ENCODE peak calls at places on chromosomes 3 and 15, in seven cellular contexts. One of them, this sample, is unnamed.

GRCh38 chr15:40435331-40436089 is 5.2 kb upstream of the BAHD1 start:
- DNase-seq in IMR-90: no peak
- DNase-seq in RPMI8226: no peak
- DNase-seq in C1 segment of cervical spinal cord: no peak
- DNase-seq in heart left ventricle: no peak
- DNase-seq in HEK293T: no peak
- DNase-seq in head of caudate nucleus: no peak
- DNase-seq in this sample: no peak

GRCh38 chr3:14415501-14415900 is 13.1 kb downstream of the SLC6A6 start:
- DNase-seq in head of caudate nucleus: no peak
- DNase-seq in HEK293T: no peak
- DNase-seq in RPMI8226: no peak
- DNase-seq in C1 segment of cervical spinal cord: no peak
- DNase-seq in IMR-90: peak; percentile 53
- DNase-seq in heart left ventricle: no peak
- DNase-seq in this sample: peak; percentile 58

GRCh38 chr3:135966875-135967274 is 1.3 kb downstream of the PPP2R3A start:
- DNase-seq in IMR-90: no peak
- DNase-seq in heart left ventricle: no peak
- DNase-seq in C1 segment of cervical spinal cord: no peak
- DNase-seq in HEK293T: no peak
- DNase-seq in head of caudate nucleus: no peak
- DNase-seq in RPMI8226: no peak
- DNase-seq in this sample: no peak

GRCh38 chr3:170740726-170741591 is 129.0 kb downstream of the RPL22L1 start:
- DNase-seq in IMR-90: peak; percentile 72
- DNase-seq in RPMI8226: no peak
- DNase-seq in heart left ventricle: peak; percentile 46
- DNase-seq in C1 segment of cervical spinal cord: no peak
- DNase-seq in head of caudate nucleus: peak; percentile 81
- DNase-seq in HEK293T: no peak
- DNase-seq in this sample: peak; percentile 79

GRCh38 chr3:71585891-71586809 is 2.6 kb upstream of the FOXP1 start:
- DNase-seq in head of caudate nucleus: no peak
- DNase-seq in heart left ventricle: no peak
- DNase-seq in RPMI8226: peak; percentile 23
- DNase-seq in HEK293T: no peak
- DNase-seq in C1 segment of cervical spinal cord: no peak
- DNase-seq in IMR-90: peak; percentile 66
- DNase-seq in this sample: peak; percentile 69

GRCh38 chr15:99169769-99170311 is 65.0 kb downstream of the SYNM start:
- DNase-seq in heart left ventricle: peak; percentile 53
- DNase-seq in head of caudate nucleus: no peak
- DNase-seq in RPMI8226: no peak
- DNase-seq in C1 segment of cervical spinal cord: no peak
- DNase-seq in IMR-90: peak; percentile 89
- DNase-seq in HEK293T: no peak
- DNase-seq in this sample: peak; percentile 58

GRCh38 chr15:66707310-66708160 is 5.5 kb downstream of the SMAD6 start:
- DNase-seq in HEK293T: peak; percentile 74
- DNase-seq in C1 segment of cervical spinal cord: no peak
- DNase-seq in IMR-90: peak; percentile 43
- DNase-seq in RPMI8226: peak; percentile 32
- DNase-seq in heart left ventricle: peak; percentile 66
- DNase-seq in head of caudate nucleus: no peak
- DNase-seq in this sample: peak; percentile 55

GRCh38 chr15:80431635-80432034 is 27.5 kb downstream of the ARNT2 start:
- DNase-seq in heart left ventricle: no peak
- DNase-seq in IMR-90: no peak
- DNase-seq in head of caudate nucleus: no peak
- DNase-seq in C1 segment of cervical spinal cord: no peak
- DNase-seq in RPMI8226: no peak
- DNase-seq in HEK293T: no peak
- DNase-seq in this sample: no peak

GRCh38 chr15:79283252-79284048 is 928 bp downstream of the ANKRD34C start:
- DNase-seq in head of caudate nucleus: peak; percentile 61
- DNase-seq in heart left ventricle: peak; percentile 49
- DNase-seq in RPMI8226: peak; percentile 50
- DNase-seq in C1 segment of cervical spinal cord: no peak
- DNase-seq in IMR-90: peak; percentile 21
- DNase-seq in HEK293T: peak; percentile 81
- DNase-seq in this sample: peak; percentile 47

GRCh38 chr3:28151608-28152228 is 89.7 kb upstream of the CMC1 start:
- DNase-seq in heart left ventricle: peak; percentile 23
- DNase-seq in RPMI8226: no peak
- DNase-seq in head of caudate nucleus: no peak
- DNase-seq in IMR-90: no peak
- DNase-seq in HEK293T: no peak
- DNase-seq in C1 segment of cervical spinal cord: no peak
- DNase-seq in this sample: no peak

GRCh38 chr15:81170504-81170903 is 26.2 kb upstream of the IL16 start:
- DNase-seq in RPMI8226: no peak
- DNase-seq in C1 segment of cervical spinal cord: no peak
- DNase-seq in head of caudate nucleus: no peak
- DNase-seq in HEK293T: no peak
- DNase-seq in heart left ventricle: no peak
- DNase-seq in IMR-90: no peak
- DNase-seq in this sample: no peak

GRCh38 chr3:9196009-9196408 is 53.4 kb downstream of the SRGAP3 start:
- DNase-seq in RPMI8226: no peak
- DNase-seq in head of caudate nucleus: no peak
- DNase-seq in IMR-90: no peak
- DNase-seq in C1 segment of cervical spinal cord: no peak
- DNase-seq in heart left ventricle: no peak
- DNase-seq in HEK293T: no peak
- DNase-seq in this sample: no peak

GRCh38 chr15:28992340-28992864 is 106.6 kb downstream of the APBA2 start:
- DNase-seq in C1 segment of cervical spinal cord: no peak
- DNase-seq in head of caudate nucleus: no peak
- DNase-seq in HEK293T: no peak
- DNase-seq in IMR-90: no peak
- DNase-seq in heart left ventricle: no peak
- DNase-seq in RPMI8226: no peak
- DNase-seq in this sample: no peak

GRCh38 chr15:40471778-40472130 is 970 bp downstream of the CHST14 start:
- DNase-seq in C1 segment of cervical spinal cord: no peak
- DNase-seq in RPMI8226: peak; percentile 29
- DNase-seq in HEK293T: no peak
- DNase-seq in head of caudate nucleus: no peak
- DNase-seq in IMR-90: peak; percentile 10
- DNase-seq in heart left ventricle: no peak
- DNase-seq in this sample: no peak

GRCh38 chr3:5187920-5188418 is 462 bp downstream of the EDEM1 start:
- DNase-seq in C1 segment of cervical spinal cord: no peak
- DNase-seq in head of caudate nucleus: peak; percentile 26
- DNase-seq in heart left ventricle: peak; percentile 55
- DNase-seq in HEK293T: peak; percentile 36
- DNase-seq in RPMI8226: peak; percentile 55
- DNase-seq in IMR-90: peak; percentile 24
- DNase-seq in this sample: peak; percentile 39

GRCh38 chr3:195148553-195148952 is 122.4 kb downstream of the XXYLT1 start:
- DNase-seq in IMR-90: peak; percentile 21
- DNase-seq in C1 segment of cervical spinal cord: no peak
- DNase-seq in heart left ventricle: no peak
- DNase-seq in head of caudate nucleus: no peak
- DNase-seq in HEK293T: no peak
- DNase-seq in RPMI8226: no peak
- DNase-seq in this sample: no peak

GRCh38 chr15:57743424-57743823 is 36.9 kb downstream of the POLR2M start:
- DNase-seq in heart left ventricle: no peak
- DNase-seq in HEK293T: no peak
- DNase-seq in IMR-90: no peak
- DNase-seq in C1 segment of cervical spinal cord: no peak
- DNase-seq in RPMI8226: peak; percentile 30
- DNase-seq in head of caudate nucleus: no peak
- DNase-seq in this sample: no peak

GRCh38 chr3:160003520-160004128 is 15.0 kb downstream of the IL12A start:
- DNase-seq in RPMI8226: peak; percentile 68
- DNase-seq in IMR-90: peak; percentile 31
- DNase-seq in heart left ventricle: peak; percentile 75
- DNase-seq in HEK293T: peak; percentile 49
- DNase-seq in C1 segment of cervical spinal cord: no peak
- DNase-seq in head of caudate nucleus: peak; percentile 71
- DNase-seq in this sample: peak; percentile 53

GRCh38 chr3:149659173-149659468 is 1.3 kb upstream of the WWTR1 start:
- DNase-seq in IMR-90: no peak
- DNase-seq in heart left ventricle: no peak
- DNase-seq in RPMI8226: no peak
- DNase-seq in C1 segment of cervical spinal cord: no peak
- DNase-seq in HEK293T: no peak
- DNase-seq in head of caudate nucleus: no peak
- DNase-seq in this sample: no peak

GRCh38 chr3:171950373-171950772 is 89.0 kb upstream of the FNDC3B start:
- DNase-seq in head of caudate nucleus: no peak
- DNase-seq in HEK293T: peak; percentile 24
- DNase-seq in IMR-90: peak; percentile 56
- DNase-seq in heart left ventricle: no peak
- DNase-seq in RPMI8226: no peak
- DNase-seq in C1 segment of cervical spinal cord: no peak
- DNase-seq in this sample: peak; percentile 52

GRCh38 chr3:43418601-43419272 is 132.4 kb downstream of the SNRK start:
- DNase-seq in C1 segment of cervical spinal cord: no peak
- DNase-seq in IMR-90: peak; percentile 71
- DNase-seq in RPMI8226: no peak
- DNase-seq in HEK293T: no peak
- DNase-seq in head of caudate nucleus: no peak
- DNase-seq in heart left ventricle: no peak
- DNase-seq in this sample: peak; percentile 95

GRCh38 chr3:161197855-161198836 is 23.0 kb upstream of the NMD3 start:
- DNase-seq in RPMI8226: no peak
- DNase-seq in HEK293T: no peak
- DNase-seq in heart left ventricle: no peak
- DNase-seq in IMR-90: no peak
- DNase-seq in head of caudate nucleus: no peak
- DNase-seq in C1 segment of cervical spinal cord: no peak
- DNase-seq in this sample: no peak

GRCh38 chr15:40097968-40098476 is 10.7 kb downstream of the BMF start:
- DNase-seq in HEK293T: no peak
- DNase-seq in heart left ventricle: peak; percentile 75
- DNase-seq in IMR-90: no peak
- DNase-seq in C1 segment of cervical spinal cord: no peak
- DNase-seq in RPMI8226: peak; percentile 76
- DNase-seq in head of caudate nucleus: no peak
- DNase-seq in this sample: no peak

This sample was measured in fibroblast of pulmonary artery.